ENCODE peak calls at places on chromosomes 12 and 14, in nine cellular contexts. Z is IMR-90, P is HFF-Myc, K is pancreas, Y is PC-3, H is GM10248, X is HFFc6, D is upper lobe of right lung, C is GM20000. N is an unnamed sample.

GRCh38 chr12:44812062-44812461 is 64.1 kb downstream of the NELL2 start:
- DNase-seq in Z (no peak), P (peak), K (no peak), Y (peak), H (no peak), X (no peak), D (no peak), C (peak), N (no peak)

GRCh38 chr14:70972107-70972976 is 65.1 kb downstream of the PCNX1 start:
- DNase-seq in Z (peak), P (peak), K (peak), Y (peak), H (peak), X (peak), D (peak), C (peak), N (peak)

GRCh38 chr12:2251485-2252179 is 198.8 kb downstream of the CACNA1C start:
- DNase-seq in Z (peak), P (no peak), K (no peak), Y (no peak), H (no peak), X (no peak), D (no peak), C (no peak), N (no peak)

GRCh38 chr12:3152013-3152412 is 74.8 kb downstream of the TSPAN9 start:
- DNase-seq in Z (no peak), P (no peak), K (no peak), Y (no peak), H (no peak), X (no peak), D (peak), C (no peak), N (no peak)

GRCh38 chr12:98838282-98838681 is 193.2 kb downstream of the APAF1 start:
- DNase-seq in Z (peak), P (no peak), K (no peak), Y (no peak), H (no peak), X (no peak), D (no peak), C (no peak), N (no peak)

GRCh38 chr12:75954076-75954475 is 77.5 kb downstream of the PHLDA1 start:
- DNase-seq in Z (peak), P (peak), K (no peak), Y (peak), H (no peak), X (peak), D (no peak), C (no peak), N (no peak)

GRCh38 chr12:125092108-125092871 is 27.1 kb downstream of the AACS start:
- DNase-seq in Z (no peak), P (no peak), K (no peak), Y (no peak), H (no peak), X (no peak), D (no peak), C (no peak), N (no peak)

GRCh38 chr14:55373784-55374725 is 37.6 kb downstream of the ATG14 start:
- DNase-seq in Z (peak), P (no peak), K (no peak), Y (peak), H (peak), X (peak), D (no peak), C (peak), N (no peak)

GRCh38 chr12:857611-858010 is 91.9 kb downstream of the RAD52 start:
- DNase-seq in Z (peak), P (no peak), K (no peak), Y (peak), H (no peak), X (peak), D (no peak), C (no peak), N (no peak)

GRCh38 chr12:85642810-85643209 is 193.4 kb downstream of the RASSF9 start:
- DNase-seq in Z (peak), P (no peak), K (no peak), Y (peak), H (no peak), X (peak), D (no peak), C (no peak), N (no peak)

GRCh38 chr12:89098390-89099102 is 253.8 kb downstream of the DUSP6 start:
- DNase-seq in Z (peak), P (no peak), K (no peak), Y (no peak), H (no peak), X (no peak), D (no peak), C (no peak), N (no peak)

GRCh38 chr14:36096090-36096489 is 80.4 kb downstream of the PTCSC3 start:
- DNase-seq in Z (peak), P (no peak), K (no peak), Y (peak), H (no peak), X (no peak), D (no peak), C (no peak), N (no peak)

GRCh38 chr12:1330475-1330827 is 263.9 kb downstream of the FBXL14 start:
- DNase-seq in Z (no peak), P (no peak), K (no peak), Y (no peak), H (no peak), X (no peak), D (no peak), C (no peak), N (no peak)

GRCh38 chr12:54587315-54587821 is 1.1 kb downstream of the PPP1R1A start:
- DNase-seq in Z (no peak), P (no peak), K (no peak), Y (no peak), H (no peak), X (no peak), D (no peak), C (no peak), N (no peak)

GRCh38 chr12:79561401-79562132 is 129.2 kb downstream of the PAWR start:
- DNase-seq in Z (no peak), P (no peak), K (no peak), Y (no peak), H (no peak), X (no peak), D (no peak), C (no peak), N (no peak)

GRCh38 chr14:95701846-95702221 is 12.1 kb downstream of the TCL1A start:
- DNase-seq in Z (no peak), P (no peak), K (no peak), Y (no peak), H (no peak), X (no peak), D (no peak), C (no peak), N (no peak)

DNA sequence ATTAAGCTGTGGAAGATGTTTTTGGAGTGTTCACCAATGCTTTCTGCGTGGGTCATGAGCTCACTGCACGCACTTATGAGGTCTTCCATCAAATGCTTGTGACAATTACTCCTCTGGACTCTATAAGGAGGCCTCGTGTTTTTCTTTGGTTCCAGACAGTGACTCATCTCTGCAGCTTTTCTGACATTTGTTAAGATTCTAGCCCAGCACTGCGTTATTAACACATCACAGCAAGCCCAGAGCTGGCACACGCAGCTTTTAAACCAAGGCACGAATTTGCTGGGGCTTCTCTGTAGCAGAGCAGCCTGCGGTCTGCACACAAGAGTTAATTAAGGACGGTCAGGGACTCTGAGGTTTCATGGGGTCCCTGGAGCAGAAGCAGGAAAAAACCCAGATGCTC is 16.9 kb downstream of the MEG3 start:
- DNase-seq in Z (peak), P (peak), K (no peak), Y (no peak), H (no peak), X (peak), D (no peak), C (no peak), N (no peak)
- TF ChIP-seq CTCF in Z (no peak), P (no peak), K (no peak), Y (no peak), H (no peak), X (no peak), D (no peak), C (no peak), N (no peak)

DNA sequence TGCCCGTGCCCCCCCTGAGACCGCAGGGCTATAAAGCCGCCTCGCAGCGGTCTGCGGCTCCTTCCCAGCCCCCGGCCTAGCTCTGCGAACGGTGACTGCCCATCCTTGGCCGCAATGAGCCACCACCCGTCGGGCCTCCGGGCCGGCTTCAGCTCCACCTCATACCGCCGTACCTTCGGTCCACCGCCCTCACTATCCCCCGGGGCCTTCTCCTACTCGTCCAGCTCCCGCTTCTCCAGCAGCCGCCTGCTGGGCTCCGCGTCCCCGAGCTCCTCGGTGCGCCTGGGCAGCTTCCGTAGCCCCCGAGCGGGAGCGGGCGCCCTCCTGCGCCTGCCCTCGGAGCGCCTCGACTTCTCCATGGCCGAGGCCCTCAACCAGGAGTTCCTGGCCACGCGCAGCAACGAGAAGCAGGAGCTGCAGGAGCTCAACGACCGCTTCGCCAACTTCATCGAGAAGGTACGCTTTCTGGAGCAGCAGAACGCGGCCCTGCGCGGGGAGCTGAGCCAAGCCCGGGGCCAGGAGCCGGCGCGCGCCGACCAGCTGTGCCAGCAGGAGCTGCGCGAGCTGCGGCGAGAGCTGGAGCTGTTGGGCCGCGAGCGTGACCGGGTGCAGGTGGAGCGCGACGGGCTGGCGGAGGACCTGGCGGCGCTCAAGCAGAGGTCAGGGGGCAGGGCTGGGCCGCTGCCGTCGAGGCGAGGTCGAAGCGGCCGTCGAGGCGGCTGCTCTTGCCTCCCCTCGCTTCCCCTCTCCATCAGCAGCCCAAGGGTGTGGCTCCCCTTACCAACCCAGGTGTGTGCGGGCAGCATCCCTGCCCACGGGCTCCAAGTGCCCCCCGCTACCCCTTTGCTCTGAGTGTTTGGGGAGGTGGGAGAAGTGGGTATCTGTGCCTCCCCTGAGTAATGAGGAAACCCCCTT is at the start of gene PRPH:
- DNase-seq in Z (no peak), P (no peak), K (no peak), Y (no peak), H (no peak), X (no peak), D (peak), C (peak), N (peak)
- TF ChIP-seq CTCF in Z (no peak), P (no peak), K (no peak), Y (no peak), H (no peak), X (no peak), D (no peak), C (no peak), N (peak)

DNA sequence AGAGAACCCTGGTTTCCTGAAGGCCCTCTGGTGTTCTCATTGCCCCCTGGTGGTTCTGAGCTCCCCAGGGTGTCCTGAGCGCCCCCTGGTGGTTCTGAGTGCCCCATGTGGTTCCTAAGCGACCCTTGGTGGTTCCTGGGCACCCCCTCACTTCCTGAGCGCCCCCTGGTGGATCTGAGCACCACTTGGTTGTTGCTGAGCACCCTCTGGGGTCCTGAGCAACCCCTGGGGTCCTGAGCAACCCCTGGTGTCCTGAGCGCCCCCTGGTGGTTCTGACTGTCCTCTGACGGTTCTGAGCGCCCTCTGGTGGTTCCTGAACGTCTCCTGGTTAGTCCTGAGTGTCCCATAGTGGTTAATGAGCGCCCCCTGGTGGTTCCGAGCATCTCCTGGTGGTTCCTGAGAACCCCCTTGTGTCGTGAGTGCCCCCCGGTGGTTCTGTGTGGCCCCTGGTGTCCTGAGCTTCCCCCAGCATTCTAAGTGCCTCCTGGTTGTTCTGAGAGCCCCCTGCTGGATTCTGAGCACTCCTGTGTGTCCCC is 568.3 kb downstream of the TMEM121 start:
- DNase-seq in Z (no peak), P (no peak), K (no peak), Y (no peak), H (peak), X (no peak), D (no peak), C (peak), N (no peak)
- TF ChIP-seq CTCF in Z (peak), P (peak), K (no peak), Y (no peak), H (no peak), X (no peak), D (no peak), C (peak), N (no peak)

DNA sequence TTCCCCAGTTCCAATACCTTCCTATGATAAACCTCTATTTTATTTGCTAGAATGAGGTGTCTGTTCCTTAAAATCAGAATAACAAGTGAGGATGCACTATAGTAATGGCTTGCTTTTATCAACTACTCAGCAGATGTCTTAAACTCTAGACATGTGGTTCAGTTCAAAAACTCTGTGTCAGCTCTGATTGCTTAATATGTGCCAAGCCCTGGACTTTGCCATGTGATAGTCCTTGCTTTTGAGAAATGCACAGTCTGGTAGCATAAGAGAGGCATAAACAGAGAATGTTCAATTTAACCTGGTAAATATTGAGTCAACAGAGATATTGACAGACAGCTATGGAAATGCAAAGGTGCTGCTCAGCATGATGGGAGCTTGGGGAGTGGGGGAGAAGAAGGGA is 254.8 kb downstream of the PDZRN4 start:
- DNase-seq in Z (no peak), P (no peak), K (no peak), Y (no peak), H (no peak), X (no peak), D (no peak), C (no peak), N (no peak)
- TF ChIP-seq CTCF in Z (no peak), P (no peak), K (no peak), Y (no peak), H (no peak), X (no peak), D (no peak), C (no peak), N (no peak)

DNA sequence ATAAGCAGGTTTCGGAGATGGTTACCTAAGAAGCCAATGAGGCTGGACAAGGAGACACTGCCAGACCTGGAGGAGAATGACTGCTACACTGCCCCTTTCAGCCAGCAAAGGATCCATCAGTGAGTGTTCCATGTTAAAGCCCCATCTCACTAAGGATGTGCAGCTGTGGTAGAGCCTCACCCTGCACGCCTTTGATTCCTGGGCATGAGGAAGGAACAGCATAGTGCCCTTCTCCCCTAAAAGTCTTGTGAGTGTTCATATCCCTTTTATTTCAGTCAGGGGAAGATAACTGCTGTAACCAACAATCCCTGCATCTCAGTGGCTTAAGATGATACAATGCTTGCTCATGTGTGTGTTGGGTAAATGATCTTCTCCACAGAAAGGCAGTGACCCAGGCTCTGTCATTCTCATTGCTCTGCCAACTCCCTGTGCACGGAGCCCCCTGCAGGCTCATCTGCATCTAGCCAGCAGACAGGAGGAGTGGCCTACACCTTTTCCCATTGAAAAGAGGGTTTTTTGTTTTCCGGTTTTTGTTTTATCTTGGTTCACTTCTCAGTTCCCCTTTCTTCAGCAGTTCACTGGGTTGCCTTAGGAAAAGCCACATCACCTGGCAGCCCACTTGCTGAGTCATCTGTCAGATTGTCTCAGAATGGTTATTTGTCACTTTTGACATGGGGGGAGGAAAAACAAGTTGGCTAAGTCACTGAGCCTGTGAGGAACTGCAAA is 193.1 kb downstream of the ANO4 start:
- DNase-seq in Z (peak), P (peak), K (peak), Y (peak), H (peak), X (peak), D (no peak), C (peak), N (peak)
- TF ChIP-seq CTCF in Z (peak), P (peak), K (no peak), Y (peak), H (peak), X (peak), D (no peak), C (peak), N (peak)

GRCh38 chr12:111028830-111029229 is 108.5 kb upstream of the MYL2 start:
- DNase-seq in Z (no peak), P (no peak), K (no peak), Y (no peak), H (no peak), X (no peak), D (no peak), C (no peak), N (no peak)
- TF ChIP-seq CTCF in Z (no peak), P (no peak), K (no peak), Y (no peak), H (no peak), X (no peak), D (no peak), C (no peak), N (no peak)

GRCh38 chr12:53299454-53300180 is at the start of gene MYG1:
- DNase-seq in Z (peak), P (peak), K (peak), Y (peak), H (peak), X (peak), D (peak), C (peak), N (peak)
- TF ChIP-seq CTCF in Z (peak), P (peak), K (no peak), Y (peak), H (no peak), X (no peak), D (peak), C (no peak), N (peak)